ENCODE peak calls at places on chromosomes 13 and 19, in nine cellular contexts. Q is spleen, N is right atrium auricular region, R is neural crest cell, K is PC-3, U is mesothelial cell of epicardium, I is adrenal gland, F is lower leg skin, M is endodermal cell. E is an unnamed sample.

GRCh38 chr19:39935262-39935661 is 828 bp upstream of the FCGBP start:
- DNase-seq in K (no peak), N (no peak), M (no peak), U (no peak), I (no peak), R (no peak), F (no peak), Q (no peak), E (no peak)

GRCh38 chr19:35775298-35776101 is at the start of gene ARHGAP33:
- DNase-seq in R (peak; percentile 100), F (peak; percentile 100), N (peak; percentile 99), U (peak; percentile 100), Q (peak; percentile 99), M (peak; percentile 99), I (peak; percentile 100), K (peak; percentile 97), E (peak; percentile 99)

GRCh38 chr19:52520013-52520412 is 7.5 kb upstream of the ZNF808 start:
- DNase-seq in I (no peak), Q (no peak), F (no peak), U (no peak), K (no peak), R (no peak), N (no peak), M (peak; percentile 58), E (no peak)

GRCh38 chr19:634975-635652 is 1.8 kb upstream of the POLRMT start:
- DNase-seq in I (no peak), M (no peak), U (no peak), Q (no peak), R (no peak), K (no peak), N (no peak), F (no peak), E (no peak)

GRCh38 chr13:95438297-95438696 is 114.2 kb upstream of the CLDN10 start:
- DNase-seq in I (no peak), M (no peak), Q (no peak), F (no peak), U (no peak), K (no peak), N (no peak), R (no peak), E (no peak)

GRCh38 chr19:676007-676342 is 217 bp upstream of the FSTL3 start:
- DNase-seq in F (no peak), N (no peak), I (no peak), K (no peak), Q (no peak), R (no peak), M (no peak), U (no peak), E (peak; percentile 72)

GRCh38 chr13:99227909-99228688 is 27.4 kb downstream of the UBAC2 start:
- DNase-seq in N (no peak), Q (no peak), U (no peak), F (no peak), M (no peak), R (no peak), K (peak; percentile 14), I (peak; percentile 61), E (no peak)

GRCh38 chr19:24003537-24003936 is 83.5 kb upstream of the ZNF254 start:
- DNase-seq in N (no peak), I (no peak), Q (no peak), K (no peak), M (no peak), U (no peak), F (no peak), R (no peak), E (no peak)

GRCh38 chr13:95704510-95704909 is 27.6 kb downstream of the DNAJC3 start:
- DNase-seq in U (no peak), N (no peak), Q (no peak), R (no peak), I (no peak), M (no peak), K (peak; percentile 29), F (no peak), E (no peak)

GRCh38 chr13:43405457-43405856 is 381.3 kb downstream of the ENOX1 start:
- DNase-seq in M (no peak), R (no peak), K (peak; percentile 74), I (no peak), Q (no peak), F (no peak), N (no peak), U (no peak), E (no peak)

DNA sequence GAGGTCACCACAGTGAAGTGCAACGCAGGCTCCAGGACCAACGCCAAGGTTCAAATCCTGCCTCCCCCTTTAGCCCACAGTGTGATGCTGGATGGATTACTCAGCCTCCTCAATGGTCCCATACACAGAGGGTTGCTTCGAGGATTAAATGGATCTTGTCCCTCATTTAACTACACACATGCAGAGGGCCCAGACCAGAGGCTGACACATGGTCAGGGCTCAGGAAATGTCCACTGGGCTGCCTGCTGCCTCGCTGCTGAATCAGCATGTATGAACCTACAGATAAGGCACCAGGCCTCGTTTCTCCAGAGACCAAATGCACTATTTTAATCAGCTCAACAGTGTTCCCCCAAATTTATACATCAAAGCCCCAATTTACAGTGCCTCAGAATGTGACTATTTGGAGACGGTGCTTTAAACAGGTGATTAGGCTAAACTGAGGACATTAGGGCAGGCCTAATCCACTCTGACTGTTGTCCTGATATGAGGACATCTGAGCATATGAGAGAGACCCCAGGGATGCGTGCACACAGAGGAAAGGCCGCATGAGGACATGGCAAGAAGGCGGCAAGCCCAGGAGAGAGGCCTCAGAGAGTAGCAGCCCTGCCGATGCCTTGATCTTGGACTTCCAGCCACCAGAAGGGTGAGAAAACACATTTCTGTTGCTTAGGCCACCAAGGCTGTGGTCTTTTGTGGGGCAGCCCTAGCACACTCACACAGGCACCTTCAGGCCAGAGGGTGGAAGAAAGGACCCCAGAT is 71.7 kb downstream of the CEBPG start:
- DNase-seq in M (no peak), N (no peak), I (peak; percentile 35), Q (peak; percentile 28), R (no peak), U (no peak), F (peak; percentile 70), K (no peak), E (peak; percentile 22)
- TF ChIP-seq CTCF in M (no peak), N (no peak), I (no peak), Q (no peak), R (no peak), U (no peak), F (no peak), K (no peak), E (no peak)

GRCh38 chr13:111845621-111846351 is 221.2 kb upstream of the SOX1 start:
- DNase-seq in N (peak; percentile 32), F (peak; percentile 77), M (peak; percentile 65), K (no peak), R (no peak), Q (no peak), I (no peak), U (no peak), E (peak; percentile 85)
- TF ChIP-seq CTCF in N (no peak), F (no peak), M (no peak), K (no peak), R (no peak), Q (no peak), I (no peak), U (no peak), E (no peak)

GRCh38 chr13:39766464-39767167 is 111.2 kb downstream of the COG6 start:
- DNase-seq in Q (no peak), U (no peak), N (no peak), R (no peak), K (no peak), F (no peak), M (no peak), I (no peak), E (no peak)

GRCh38 chr13:39768962-39769361 is 113.5 kb downstream of the COG6 start:
- DNase-seq in I (no peak), R (no peak), K (no peak), N (no peak), F (no peak), M (no peak), Q (no peak), U (no peak), E (no peak)

GRCh38 chr13:39770514-39770913 is 115.1 kb downstream of the COG6 start:
- DNase-seq in N (no peak), Q (no peak), I (no peak), U (no peak), F (no peak), R (no peak), K (no peak), M (no peak), E (no peak)

GRCh38 chr13:39767791-39768564 is 112.5 kb downstream of the COG6 start:
- DNase-seq in N (no peak), M (peak; percentile 69), R (no peak), I (no peak), K (no peak), F (no peak), U (no peak), Q (no peak), E (no peak)

DNA sequence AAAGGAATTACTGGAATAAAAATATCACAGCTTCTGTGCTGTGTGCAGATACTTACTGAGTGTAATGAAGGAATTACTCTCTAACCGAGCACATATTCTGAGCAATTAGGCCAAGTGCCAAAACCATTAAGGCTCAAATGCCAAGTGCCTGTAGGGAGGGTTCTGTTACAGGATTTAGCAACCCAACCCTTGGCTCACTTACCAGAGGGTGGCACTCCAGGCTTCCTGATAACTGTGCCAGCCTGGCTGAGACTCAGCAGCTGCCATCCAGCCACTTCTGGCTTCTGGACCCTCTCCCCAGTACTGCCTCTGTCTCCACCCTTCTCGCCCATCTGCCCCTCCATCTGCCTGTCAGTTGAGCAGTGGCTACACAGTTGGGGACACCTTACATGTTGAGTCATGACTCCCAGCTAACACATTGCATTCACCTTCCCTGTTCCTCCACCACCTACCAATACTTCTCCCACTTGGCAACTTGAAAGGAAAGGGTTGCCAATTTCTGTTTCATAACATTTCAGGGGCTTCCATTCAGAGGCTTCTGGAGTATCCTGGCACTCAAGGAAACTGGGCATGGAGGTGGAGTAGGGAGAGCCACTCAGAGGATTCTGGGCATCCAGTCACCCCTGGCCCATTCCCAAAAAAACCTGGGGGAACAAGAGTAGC is 110.5 kb downstream of the COG6 start:
- DNase-seq in R (no peak), M (peak; percentile 76), F (peak; percentile 85), Q (no peak), U (no peak), N (no peak), I (no peak), K (peak; percentile 40), E (no peak)
- TF ChIP-seq CTCF in R (no peak), M (peak; percentile 63), F (no peak), Q (peak; percentile 22), U (no peak), N (peak; percentile 57), I (no peak), K (peak; percentile 55), E (peak; percentile 64)

GRCh38 chr13:91245283-91245682 is 102.2 kb upstream of the MIR17HG start:
- DNase-seq in Q (no peak), I (no peak), R (no peak), F (no peak), M (no peak), U (no peak), N (no peak), K (no peak), E (no peak)

GRCh38 chr13:91248249-91248648 is 99.2 kb upstream of the MIR17HG start:
- DNase-seq in F (no peak), K (no peak), R (no peak), U (no peak), N (no peak), M (no peak), Q (no peak), I (no peak), E (no peak)

GRCh38 chr13:91242652-91243051 is 104.8 kb upstream of the MIR17HG start:
- DNase-seq in M (no peak), U (no peak), R (no peak), Q (no peak), I (no peak), K (no peak), N (no peak), F (no peak), E (no peak)

GRCh38 chr13:91249370-91249769 is 98.1 kb upstream of the MIR17HG start:
- DNase-seq in I (no peak), Q (no peak), R (no peak), N (no peak), M (no peak), K (no peak), U (no peak), F (no peak), E (no peak)

GRCh38 chr13:91247768-91248167 is 99.7 kb upstream of the MIR17HG start:
- DNase-seq in U (no peak), K (peak; percentile 23), Q (no peak), F (no peak), R (no peak), I (no peak), M (no peak), N (no peak), E (no peak)
- TF ChIP-seq CTCF in U (no peak), K (peak; percentile 52), Q (no peak), F (no peak), R (peak; percentile 77), I (no peak), M (peak; percentile 80), N (no peak), E (peak; percentile 85)